ENCODE peak calls at places on chromosomes 6 and 20, in nine cellular contexts. Y is pons; T is ovary; W is psoas muscle; P is posterior cingulate gyrus; H is activated CD4-positive, alpha-beta T cell treated with anti-CD3 and anti-CD28 coated beads, Interleukin-2, amount 10 ng/mL, durations not matched to agents 7 days and 5 days; U is T-helper 2 cell; G is mucosa of descending colon; K is cardiac muscle cell. J is an unnamed sample.

GRCh38 chr6:151647871-151648639 is 154.2 kb downstream of the CCDC170 start:
- DNase-seq in G (no peak), U (peak; percentile 1), Y (no peak), P (no peak), H (no peak), W (no peak), T (no peak), K (peak; percentile 6), J (no peak)

GRCh38 chr20:50613438-50614169 is 77.7 kb downstream of the RIPOR3 start:
- DNase-seq in K (no peak), T (no peak), Y (no peak), W (no peak), G (no peak), H (no peak), U (no peak), P (no peak), J (no peak)

GRCh38 chr6:154928325-154928922 is 66.7 kb upstream of the TIAM2 start:
- DNase-seq in H (peak; percentile 82), Y (peak; percentile 72), T (peak; percentile 42), W (no peak), K (peak; percentile 81), G (no peak), P (peak; percentile 33), U (peak; percentile 69), J (peak; percentile 14)

GRCh38 chr6:136792066-136792944 is at the start of gene MAP3K5:
- DNase-seq in P (peak; percentile 60), U (peak; percentile 90), W (peak; percentile 80), T (peak; percentile 92), H (peak; percentile 91), Y (peak; percentile 55), G (peak; percentile 95), K (peak; percentile 90), J (peak; percentile 75)

GRCh38 chr6:43077981-43078411 is 1.9 kb downstream of the PTK7 start:
- DNase-seq in P (no peak), G (no peak), U (no peak), H (no peak), W (no peak), K (peak; percentile 62), T (no peak), Y (no peak), J (no peak)

GRCh38 chr20:53981130-53981529 is 89.3 kb downstream of the BCAS1 start:
- DNase-seq in W (no peak), G (no peak), Y (no peak), H (no peak), U (no peak), K (no peak), T (no peak), P (no peak), J (no peak)

GRCh38 chr20:45704969-45705637 is at the start of gene WFDC10B:
- DNase-seq in U (no peak), H (no peak), G (no peak), K (no peak), W (no peak), Y (peak; percentile 8), T (no peak), P (no peak), J (no peak)

GRCh38 chr20:53949319-53949839 is 121.0 kb downstream of the BCAS1 start:
- DNase-seq in P (no peak), K (peak; percentile 88), T (no peak), H (peak; percentile 86), G (peak; percentile 81), W (peak; percentile 48), Y (peak; percentile 35), U (peak; percentile 96), J (no peak)

GRCh38 chr6:15096894-15097837 is 148.7 kb upstream of the JARID2 start:
- DNase-seq in T (no peak), H (no peak), W (no peak), Y (no peak), G (no peak), P (no peak), U (peak; percentile 64), K (peak; percentile 31), J (peak; percentile 60)

GRCh38 chr6:70413829-70414494 is 654 bp downstream of the FAM135A start:
- DNase-seq in U (peak; percentile 34), K (peak; percentile 16), T (no peak), Y (peak; percentile 43), P (peak; percentile 14), W (no peak), H (peak; percentile 12), G (no peak), J (no peak)

GRCh38 chr6:14880717-14881116 is 365.2 kb upstream of the JARID2 start:
- DNase-seq in W (no peak), Y (no peak), U (no peak), P (no peak), H (no peak), G (no peak), K (peak; percentile 56), T (no peak), J (no peak)

GRCh38 chr20:49785149-49785850 is 27.3 kb upstream of the SLC9A8 start:
- DNase-seq in U (no peak), Y (no peak), G (no peak), T (no peak), W (no peak), K (no peak), H (no peak), P (no peak), J (no peak)

GRCh38 chr6:4625557-4625956 is 150.6 kb upstream of the CDYL start:
- DNase-seq in P (no peak), T (no peak), U (no peak), H (no peak), K (no peak), W (no peak), G (no peak), Y (no peak), J (no peak)

GRCh38 chr20:62914970-62915457 is 11.3 kb downstream of the DIDO1 start:
- DNase-seq in G (no peak), K (peak; percentile 64), U (peak; percentile 34), H (peak; percentile 51), P (no peak), Y (peak; percentile 84), T (no peak), W (no peak), J (no peak)

GRCh38 chr6:155273438-155273837 is 9.6 kb downstream of the CLDN20 start:
- DNase-seq in P (no peak), W (no peak), G (no peak), H (no peak), Y (peak; percentile 81), T (no peak), U (no peak), K (peak; percentile 94), J (no peak)

GRCh38 chr20:61756966-61757677 is 308.6 kb downstream of the TAF4 start:
- DNase-seq in H (no peak), P (no peak), Y (no peak), U (no peak), K (no peak), T (no peak), W (no peak), G (no peak), J (no peak)

GRCh38 chr6:43310137-43310536 is 1.5 kb upstream of the CRIP3 start:
- DNase-seq in U (no peak), G (no peak), Y (no peak), W (no peak), K (no peak), T (no peak), P (no peak), H (no peak), J (no peak)

GRCh38 chr20:34099675-34100074 is 12.4 kb downstream of the EIF2S2 start:
- DNase-seq in P (no peak), G (no peak), U (no peak), Y (no peak), H (no peak), K (no peak), T (no peak), W (no peak), J (no peak)

GRCh38 chr20:45153756-45154155 is 20.9 kb upstream of the PI3 start:
- DNase-seq in U (no peak), G (no peak), H (no peak), Y (peak; percentile 78), W (no peak), P (no peak), K (no peak), T (no peak), J (no peak)

GRCh38 chr6:25035451-25036435 is 100.0 kb upstream of the RIPOR2 start:
- DNase-seq in P (no peak), U (peak; percentile 84), K (no peak), G (no peak), H (peak; percentile 24), Y (no peak), W (no peak), T (no peak), J (peak; percentile 43)

GRCh38 chr6:74626288-74626687 is 579.6 kb downstream of the COL12A1 start:
- DNase-seq in G (no peak), K (no peak), H (no peak), Y (no peak), U (no peak), T (no peak), W (no peak), P (no peak), J (no peak)

GRCh38 chr6:100381111-100381510 is 83.6 kb downstream of the SIM1 start:
- DNase-seq in W (no peak), K (peak; percentile 46), U (no peak), T (no peak), P (no peak), G (no peak), H (no peak), Y (no peak), J (no peak)

GRCh38 chr20:2385496-2385895 is 4.8 kb downstream of the TGM6 start:
- DNase-seq in W (no peak), P (no peak), U (no peak), K (no peak), G (no peak), Y (no peak), H (no peak), T (no peak), J (no peak)

GRCh38 chr20:18224968-18225568 is 63.3 kb upstream of the ZNF133 start:
- DNase-seq in T (peak; percentile 46), U (no peak), Y (peak; percentile 65), P (peak; percentile 14), H (no peak), K (peak; percentile 71), W (peak; percentile 29), G (no peak), J (no peak)

GRCh38 chr6:154093231-154094044 is 54.4 kb downstream of the OPRM1 start:
- DNase-seq in T (no peak), H (no peak), W (no peak), Y (no peak), U (no peak), K (no peak), G (no peak), P (no peak), J (no peak)

GRCh38 chr6:36387440-36388303 is at the start of gene ETV7:
- DNase-seq in P (no peak), T (peak; percentile 65), G (peak; percentile 73), H (peak; percentile 69), K (peak; percentile 30), W (peak; percentile 25), Y (no peak), U (peak; percentile 48), J (no peak)

GRCh38 chr6:360791-361373 is 30.7 kb upstream of the IRF4 start:
- DNase-seq in H (no peak), Y (no peak), K (no peak), G (peak; percentile 52), T (no peak), P (no peak), W (no peak), U (no peak), J (no peak)

GRCh38 chr6:24481449-24481848 is 7.9 kb downstream of the GPLD1 start:
- DNase-seq in H (no peak), K (peak; percentile 14), G (no peak), P (no peak), W (no peak), Y (no peak), U (no peak), T (no peak), J (no peak)

GRCh38 chr6:16334671-16335070 is 96.3 kb downstream of the GMPR start:
- DNase-seq in T (peak; percentile 66), K (peak; percentile 94), W (peak; percentile 76), H (no peak), G (no peak), P (no peak), U (no peak), Y (no peak), J (no peak)

GRCh38 chr6:165804331-165805066 is 141.5 kb upstream of the PDE10A start:
- DNase-seq in G (no peak), H (no peak), W (no peak), U (no peak), Y (no peak), K (peak; percentile 44), T (peak; percentile 50), P (no peak), J (no peak)

GRCh38 chr6:117346142-117346930 is 79.4 kb downstream of the ROS1 start:
- DNase-seq in H (no peak), G (no peak), Y (peak; percentile 37), K (peak; percentile 41), W (no peak), U (peak; percentile 6), P (no peak), T (no peak), J (no peak)

J was measured in CMK.